ENCODE peak calls at places on chromosomes 3 and 15, in eight cellular contexts. One of them, this sample, is unnamed.
A peak's percentile ranks its signal among the peaks of the same experiment; 100 is the strongest.

GRCh38 chr3:119276657-119277056 is 17.5 kb upstream of the ARHGAP31 start:
- DNase-seq in bronchial epithelial cell: no peak
- DNase-seq in neural progenitor cell: no peak
- DNase-seq in NCI-H345: no peak
- DNase-seq in HTR-8/SVneo: no peak
- DNase-seq in GM23338: no peak
- DNase-seq in midbrain: no peak
- DNase-seq in endothelial cell: no peak
- DNase-seq in this sample: no peak

GRCh38 chr15:92636950-92637481 is 18.6 kb downstream of the FAM174B start:
- DNase-seq in neural progenitor cell: no peak
- DNase-seq in bronchial epithelial cell: peak; percentile 75
- DNase-seq in midbrain: no peak
- DNase-seq in NCI-H345: peak; percentile 62
- DNase-seq in GM23338: peak; percentile 69
- DNase-seq in endothelial cell: no peak
- DNase-seq in HTR-8/SVneo: no peak
- DNase-seq in this sample: peak; percentile 86

GRCh38 chr15:60444289-60444912 is 34.5 kb downstream of the ICE2 start:
- DNase-seq in HTR-8/SVneo: peak; percentile 40
- DNase-seq in midbrain: no peak
- DNase-seq in endothelial cell: no peak
- DNase-seq in GM23338: no peak
- DNase-seq in neural progenitor cell: no peak
- DNase-seq in NCI-H345: no peak
- DNase-seq in bronchial epithelial cell: peak; percentile 37
- DNase-seq in this sample: no peak

GRCh38 chr3:28118087-28118486 is 123.3 kb upstream of the CMC1 start:
- DNase-seq in neural progenitor cell: no peak
- DNase-seq in NCI-H345: no peak
- DNase-seq in bronchial epithelial cell: no peak
- DNase-seq in HTR-8/SVneo: no peak
- DNase-seq in GM23338: peak; percentile 80
- DNase-seq in midbrain: no peak
- DNase-seq in endothelial cell: no peak
- DNase-seq in this sample: peak; percentile 35

GRCh38 chr15:25860885-25861866 is 2.0 kb downstream of the ATP10A start:
- DNase-seq in GM23338: no peak
- DNase-seq in neural progenitor cell: no peak
- DNase-seq in NCI-H345: no peak
- DNase-seq in endothelial cell: no peak
- DNase-seq in midbrain: no peak
- DNase-seq in HTR-8/SVneo: no peak
- DNase-seq in bronchial epithelial cell: no peak
- DNase-seq in this sample: no peak

GRCh38 chr3:192082733-192083660 is 622.0 kb downstream of the PYDC2 start:
- DNase-seq in HTR-8/SVneo: no peak
- DNase-seq in GM23338: no peak
- DNase-seq in bronchial epithelial cell: peak; percentile 46
- DNase-seq in NCI-H345: peak; percentile 36
- DNase-seq in neural progenitor cell: no peak
- DNase-seq in endothelial cell: no peak
- DNase-seq in midbrain: no peak
- DNase-seq in this sample: no peak

GRCh38 chr15:89087830-89088604 is at the start of gene ABHD2:
- DNase-seq in HTR-8/SVneo: peak; percentile 97
- DNase-seq in neural progenitor cell: peak; percentile 100
- DNase-seq in NCI-H345: peak; percentile 99
- DNase-seq in midbrain: peak; percentile 100
- DNase-seq in bronchial epithelial cell: peak; percentile 99
- DNase-seq in GM23338: peak; percentile 100
- DNase-seq in endothelial cell: peak; percentile 97
- DNase-seq in this sample: peak; percentile 97

GRCh38 chr3:101193957-101194356 is 126.4 kb downstream of the IMPG2 start:
- DNase-seq in GM23338: no peak
- DNase-seq in bronchial epithelial cell: peak; percentile 56
- DNase-seq in NCI-H345: no peak
- DNase-seq in endothelial cell: no peak
- DNase-seq in neural progenitor cell: no peak
- DNase-seq in midbrain: no peak
- DNase-seq in HTR-8/SVneo: peak; percentile 45
- DNase-seq in this sample: no peak

GRCh38 chr3:15771444-15771843 is 26.3 kb downstream of the ANKRD28 start:
- DNase-seq in GM23338: no peak
- DNase-seq in HTR-8/SVneo: no peak
- DNase-seq in bronchial epithelial cell: no peak
- DNase-seq in NCI-H345: no peak
- DNase-seq in neural progenitor cell: no peak
- DNase-seq in midbrain: no peak
- DNase-seq in endothelial cell: no peak
- DNase-seq in this sample: no peak

GRCh38 chr3:127039719-127040118 is 56.8 kb downstream of the PLXNA1 start:
- DNase-seq in endothelial cell: no peak
- DNase-seq in HTR-8/SVneo: no peak
- DNase-seq in midbrain: no peak
- DNase-seq in NCI-H345: peak; percentile 2
- DNase-seq in GM23338: no peak
- DNase-seq in neural progenitor cell: no peak
- DNase-seq in bronchial epithelial cell: no peak
- DNase-seq in this sample: no peak

GRCh38 chr3:131535596-131535995 is 32.8 kb upstream of the MRPL3 start:
- DNase-seq in NCI-H345: no peak
- DNase-seq in HTR-8/SVneo: no peak
- DNase-seq in neural progenitor cell: no peak
- DNase-seq in midbrain: no peak
- DNase-seq in endothelial cell: no peak
- DNase-seq in GM23338: peak; percentile 12
- DNase-seq in bronchial epithelial cell: peak; percentile 84
- DNase-seq in this sample: no peak

GRCh38 chr3:149339931-149340309 is 6.5 kb upstream of the TM4SF18 start:
- DNase-seq in midbrain: no peak
- DNase-seq in HTR-8/SVneo: peak; percentile 81
- DNase-seq in NCI-H345: peak; percentile 51
- DNase-seq in bronchial epithelial cell: peak; percentile 96
- DNase-seq in neural progenitor cell: no peak
- DNase-seq in GM23338: peak; percentile 66
- DNase-seq in endothelial cell: peak; percentile 79
- DNase-seq in this sample: peak; percentile 68

GRCh38 chr3:17133637-17134545 is 249.1 kb downstream of the PLCL2 start:
- DNase-seq in midbrain: no peak
- DNase-seq in GM23338: no peak
- DNase-seq in HTR-8/SVneo: no peak
- DNase-seq in endothelial cell: no peak
- DNase-seq in neural progenitor cell: no peak
- DNase-seq in NCI-H345: no peak
- DNase-seq in bronchial epithelial cell: no peak
- DNase-seq in this sample: no peak

GRCh38 chr3:57974796-57975388 is 33.3 kb upstream of the FLNB start:
- DNase-seq in NCI-H345: no peak
- DNase-seq in neural progenitor cell: no peak
- DNase-seq in GM23338: peak; percentile 44
- DNase-seq in endothelial cell: no peak
- DNase-seq in HTR-8/SVneo: peak; percentile 92
- DNase-seq in midbrain: no peak
- DNase-seq in bronchial epithelial cell: peak; percentile 91
- DNase-seq in this sample: no peak

GRCh38 chr3:194485876-194486539 is 794 bp downstream of the ATP13A3 start:
- DNase-seq in midbrain: no peak
- DNase-seq in neural progenitor cell: peak; percentile 29
- DNase-seq in GM23338: peak; percentile 34
- DNase-seq in endothelial cell: peak; percentile 43
- DNase-seq in HTR-8/SVneo: no peak
- DNase-seq in NCI-H345: no peak
- DNase-seq in bronchial epithelial cell: no peak
- DNase-seq in this sample: peak; percentile 37